ENCODE peak calls at places on chromosomes 6 and 20, in four cellular contexts. B is HFF-Myc, O is SK-N-SH, N is fibroblast of villous mesenchyme. E is an unnamed sample.

GRCh38 chr20:62843656-62844055 is 18.0 kb downstream of the TCFL5 start:
- DNase-seq in N (peak; percentile 26), B (no peak), O (no peak), E (no peak)

GRCh38 chr6:12472601-12473038 is 182.5 kb downstream of the EDN1 start:
- DNase-seq in N (peak; percentile 47), O (no peak), B (no peak), E (no peak)

GRCh38 chr6:157774153-157775135 is 48.6 kb upstream of the SNX9 start:
- DNase-seq in O (peak; percentile 50), B (no peak), N (no peak), E (no peak)

GRCh38 chr6:3068329-3069223 is at the start of gene RIPK1:
- DNase-seq in O (peak; percentile 98), B (no peak), N (peak; percentile 94), E (no peak)

GRCh38 chr20:60138263-60139127 is 180.3 kb downstream of the CDH26 start:
- DNase-seq in B (no peak), N (peak; percentile 32), O (no peak), E (peak; percentile 24)

GRCh38 chr6:153135681-153136080 is 4.6 kb upstream of the RGS17 start:
- DNase-seq in O (no peak), B (no peak), N (no peak), E (no peak)

GRCh38 chr6:106084106-106084963 is 1.8 kb upstream of the PRDM1 start:
- DNase-seq in N (peak; percentile 88), B (peak; percentile 77), O (no peak), E (peak; percentile 89)

GRCh38 chr20:34559311-34560140 is 1.0 kb downstream of the MAP1LC3A start:
- DNase-seq in B (no peak), O (peak; percentile 61), N (no peak), E (no peak)

GRCh38 chr20:30281584-30282197 is 975.8 kb upstream of the DEFB115 start:
- DNase-seq in O (no peak), B (no peak), N (no peak), E (no peak)

GRCh38 chr6:21348462-21349195 is 244.9 kb upstream of the SOX4 start:
- DNase-seq in O (no peak), B (no peak), N (peak; percentile 63), E (peak; percentile 21)

GRCh38 chr20:3067139-3068009 is 4.0 kb upstream of the OXT start:
- DNase-seq in B (no peak), N (peak; percentile 72), O (peak; percentile 2), E (no peak)
- TF ChIP-seq CTCF in B (no peak), N (no peak), O (no peak), E (no peak)

GRCh38 chr6:148203281-148203925 is 139.2 kb upstream of the SASH1 start:
- DNase-seq in O (no peak), N (peak; percentile 57), B (no peak), E (no peak)
- H3K4me3 ChIP-seq in O (no peak overlapping the region), N (no peak overlapping the region), B (no peak overlapping the region), E (no peak overlapping the region)

DNA sequence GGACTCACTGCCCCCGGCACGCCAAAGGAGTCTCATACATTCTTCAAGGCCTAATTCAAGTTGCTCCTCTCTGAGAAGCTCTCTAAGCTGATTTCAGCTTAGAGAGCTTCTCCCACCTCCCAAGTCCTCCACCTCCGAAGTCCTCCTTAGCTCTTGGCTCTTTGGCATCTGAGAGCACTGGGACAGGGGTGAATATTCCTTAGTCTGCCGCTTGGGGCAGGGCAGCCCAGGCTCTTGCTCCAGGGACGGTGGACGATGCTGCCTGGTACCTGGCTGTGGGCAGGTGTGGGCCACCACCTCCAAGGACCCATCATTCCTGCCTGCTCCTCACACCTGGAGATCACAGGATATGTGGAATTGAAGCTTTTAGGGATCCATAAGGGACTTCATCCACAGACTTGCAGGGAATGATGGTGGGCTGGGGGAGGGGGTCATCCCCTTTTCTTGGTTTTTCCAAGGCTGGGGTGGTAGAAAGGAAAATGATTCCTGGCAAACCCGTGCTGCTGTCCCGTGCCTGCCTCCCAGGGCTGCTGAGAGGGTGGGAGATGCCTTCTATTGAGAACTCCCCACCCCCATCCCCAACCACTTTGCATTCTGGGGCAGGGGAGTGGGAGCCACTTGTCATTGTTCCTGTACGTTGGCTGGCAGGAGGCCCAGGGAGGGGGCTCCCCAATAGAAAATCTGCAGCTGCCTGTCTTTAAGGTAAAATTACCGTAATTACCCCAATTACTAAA is 57.4 kb downstream of the ARHGAP40 start:
- DNase-seq in N (no peak), B (no peak), O (peak; percentile 45), E (no peak)
- TF ChIP-seq CTCF in N (peak; percentile 69), B (peak; percentile 68), O (peak; percentile 22), E (peak; percentile 57)

DNA sequence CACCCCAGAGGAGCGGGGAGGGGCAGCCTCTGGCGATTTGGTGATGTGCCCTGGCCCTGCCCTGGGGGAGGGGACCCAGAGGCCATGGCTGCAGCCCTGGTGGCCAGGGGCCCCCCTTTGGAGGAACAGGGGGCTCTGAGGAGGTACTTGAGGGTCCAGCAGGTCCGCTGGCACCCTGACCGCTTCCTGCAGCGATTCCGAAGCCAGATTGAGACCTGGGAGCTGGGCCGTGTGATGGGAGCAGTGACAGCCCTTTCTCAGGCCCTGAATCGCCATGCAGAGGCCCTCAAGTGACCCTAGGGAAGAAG is 10.9 kb downstream of the NFKBIL1 start:
- DNase-seq in O (no peak), N (no peak), B (no peak), E (no peak)
- H3K4me3 ChIP-seq in O (no peak overlapping the region), N (no peak overlapping the region), B (no peak overlapping the region), E (no peak overlapping the region)

GRCh38 chr20:3808141-3808479 is 12.0 kb downstream of the CDC25B start:
- DNase-seq in N (peak; percentile 97), O (no peak), B (peak; percentile 92), E (peak; percentile 84)
- TF ChIP-seq CTCF in N (peak; percentile 10), O (no peak), B (no peak), E (peak; percentile 17)

GRCh38 chr6:128414943-128415342 is 105.5 kb downstream of the PTPRK start:
- DNase-seq in O (no peak), B (no peak), N (no peak), E (no peak)

GRCh38 chr6:128415387-128415786 is 105.0 kb downstream of the PTPRK start:
- DNase-seq in B (no peak), O (no peak), N (no peak), E (no peak)

GRCh38 chr6:128413291-128413690 is 107.1 kb downstream of the PTPRK start:
- DNase-seq in O (no peak), B (no peak), N (no peak), E (no peak)

GRCh38 chr6:128410584-128410983 is 109.8 kb downstream of the PTPRK start:
- DNase-seq in B (no peak), O (no peak), N (no peak), E (no peak)

GRCh38 chr6:128412680-128413079 is 107.7 kb downstream of the PTPRK start:
- DNase-seq in N (no peak), O (no peak), B (no peak), E (no peak)
- H3K4me3 ChIP-seq in N (no peak overlapping the region), O (no peak overlapping the region), B (no peak overlapping the region), E (no peak overlapping the region)

GRCh38 chr6:91834813-91835212 is 1247.9 kb upstream of the MAP3K7 start:
- DNase-seq in N (no peak), O (no peak), B (no peak), E (no peak)
- TF ChIP-seq CTCF in N (no peak), O (no peak), B (no peak), E (no peak)

GRCh38 chr6:56690519-56691200 is 48.0 kb upstream of the DST start:
- DNase-seq in N (peak; percentile 75), O (no peak), B (no peak), E (no peak)
- H3K4me3 ChIP-seq in N (peak overlapping the region; percentile 60), O (no peak overlapping the region), B (peak overlapping the region; percentile 39), E (peak overlapping the region; percentile 31)

E was measured in AG09309.